ENCODE peak calls at places on chromosomes 13 and 19, in six cellular contexts. M, A, H, I, V and C are unnamed samples.

GRCh38 chr13:79385694-79386093 is 20.4 kb downstream of the RBM26 start:
- DNase-seq in I (no peak), M (no peak), A (no peak), H (no peak), V (no peak), C (no peak)

GRCh38 chr19:5624154-5624663 is 1.3 kb downstream of the SAFB start:
- DNase-seq in H (peak; percentile 32), I (peak; percentile 25), V (no peak), M (peak; percentile 40), A (peak; percentile 40), C (peak; percentile 58)

GRCh38 chr13:32001392-32001768 is 30.2 kb upstream of the FRY start:
- DNase-seq in M (peak; percentile 51), H (peak; percentile 57), I (peak; percentile 38), V (peak; percentile 19), A (peak; percentile 41), C (peak; percentile 62)

GRCh38 chr19:40867701-40868100 is 14.3 kb downstream of the CYP2A7 start:
- DNase-seq in H (no peak), V (no peak), A (no peak), M (no peak), I (no peak), C (no peak)

GRCh38 chr13:60369242-60369641 is 27.8 kb upstream of the TDRD3 start:
- DNase-seq in I (no peak), H (no peak), M (no peak), V (no peak), A (no peak), C (peak; percentile 6)

GRCh38 chr13:50386527-50387123 is 371.4 kb downstream of the KCNRG start:
- DNase-seq in V (peak; percentile 23), A (peak; percentile 58), H (no peak), M (peak; percentile 25), I (no peak), C (peak; percentile 55)

GRCh38 chr13:52651880-52652169 is 811 bp upstream of the SUGT1 start:
- DNase-seq in I (no peak), A (no peak), H (no peak), V (no peak), M (no peak), C (no peak)

GRCh38 chr13:41942462-41943094 is 18.3 kb downstream of the VWA8 start:
- DNase-seq in V (peak; percentile 42), I (peak; percentile 13), A (peak; percentile 48), M (no peak), H (peak; percentile 62), C (peak; percentile 69)

GRCh38 chr13:103046676-103047075 is 19.5 kb downstream of the SLC10A2 start:
- DNase-seq in M (no peak), A (no peak), V (no peak), H (no peak), I (no peak), C (no peak)

GRCh38 chr13:46492946-46493345 is 60.0 kb upstream of the LRCH1 start:
- DNase-seq in M (no peak), V (no peak), A (peak; percentile 64), H (peak; percentile 53), I (peak; percentile 63), C (peak; percentile 81)

GRCh38 chr19:48190288-48191284 is 20.1 kb downstream of the ZSWIM9 start:
- DNase-seq in H (no peak), I (peak; percentile 90), M (no peak), A (peak; percentile 88), V (peak; percentile 88), C (no peak)
- TF ChIP-seq CTCF in H (peak; percentile 5), I (peak; percentile 69), M (no peak), A (peak; percentile 25), V (peak; percentile 45), C (no peak)

DNA sequence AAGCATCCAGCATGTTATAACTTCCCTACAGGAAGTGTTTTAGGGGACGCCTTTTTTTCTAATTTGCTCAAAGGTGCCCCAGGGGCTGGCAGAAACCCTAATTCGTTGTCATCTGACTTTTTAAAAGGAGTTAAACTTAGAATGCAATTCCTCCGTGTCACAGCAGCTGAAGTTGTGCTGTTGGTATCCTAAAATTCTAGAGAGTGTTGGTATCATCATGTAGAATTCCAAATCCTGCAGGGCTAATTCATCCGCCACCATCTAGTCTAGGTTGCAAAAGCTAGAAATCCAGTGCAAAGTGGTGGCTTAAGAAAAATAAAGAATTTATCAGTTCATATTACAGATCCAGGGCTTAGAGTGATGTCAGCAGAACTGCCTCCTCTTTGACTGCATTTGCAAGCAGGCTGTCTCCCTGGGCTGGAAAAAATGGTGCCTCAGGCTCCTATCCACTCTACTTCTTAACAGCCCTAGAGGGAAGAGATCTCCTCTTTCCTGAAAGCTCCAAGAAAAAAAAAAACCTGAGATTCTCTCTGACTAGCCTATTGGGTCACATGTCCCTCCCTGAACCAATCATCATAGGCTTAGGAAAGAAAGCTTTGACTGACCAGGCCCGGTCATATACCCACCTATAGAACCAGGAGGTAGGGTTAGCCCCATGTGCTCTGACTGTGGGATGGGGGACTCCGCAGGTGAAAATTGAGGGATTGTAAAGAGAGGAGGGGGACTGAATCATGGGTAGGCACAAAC is 73.0 kb downstream of the MAP4K1 start:
- DNase-seq in A (no peak), M (no peak), V (no peak), I (peak; percentile 89), H (peak; percentile 9), C (peak; percentile 9)
- TF ChIP-seq CTCF in A (no peak), M (no peak), V (peak; percentile 19), I (peak; percentile 89), H (peak; percentile 55), C (peak; percentile 58)

GRCh38 chr19:918481-919156 is 1.5 kb downstream of the KISS1R start:
- DNase-seq in M (no peak), V (peak; percentile 64), A (no peak), I (no peak), H (no peak), C (no peak)

GRCh38 chr19:918152-918437 is 962 bp downstream of the KISS1R start:
- DNase-seq in V (no peak), I (no peak), H (no peak), A (no peak), M (no peak), C (no peak)

GRCh38 chr19:916645-917322 is 349 bp upstream of the KISS1R start:
- DNase-seq in V (peak; percentile 48), H (no peak), I (no peak), A (no peak), M (no peak), C (no peak)

GRCh38 chr19:919157-920050 is 2.3 kb downstream of the KISS1R start:
- DNase-seq in I (no peak), A (no peak), V (peak; percentile 59), H (no peak), M (no peak), C (no peak)

DNA sequence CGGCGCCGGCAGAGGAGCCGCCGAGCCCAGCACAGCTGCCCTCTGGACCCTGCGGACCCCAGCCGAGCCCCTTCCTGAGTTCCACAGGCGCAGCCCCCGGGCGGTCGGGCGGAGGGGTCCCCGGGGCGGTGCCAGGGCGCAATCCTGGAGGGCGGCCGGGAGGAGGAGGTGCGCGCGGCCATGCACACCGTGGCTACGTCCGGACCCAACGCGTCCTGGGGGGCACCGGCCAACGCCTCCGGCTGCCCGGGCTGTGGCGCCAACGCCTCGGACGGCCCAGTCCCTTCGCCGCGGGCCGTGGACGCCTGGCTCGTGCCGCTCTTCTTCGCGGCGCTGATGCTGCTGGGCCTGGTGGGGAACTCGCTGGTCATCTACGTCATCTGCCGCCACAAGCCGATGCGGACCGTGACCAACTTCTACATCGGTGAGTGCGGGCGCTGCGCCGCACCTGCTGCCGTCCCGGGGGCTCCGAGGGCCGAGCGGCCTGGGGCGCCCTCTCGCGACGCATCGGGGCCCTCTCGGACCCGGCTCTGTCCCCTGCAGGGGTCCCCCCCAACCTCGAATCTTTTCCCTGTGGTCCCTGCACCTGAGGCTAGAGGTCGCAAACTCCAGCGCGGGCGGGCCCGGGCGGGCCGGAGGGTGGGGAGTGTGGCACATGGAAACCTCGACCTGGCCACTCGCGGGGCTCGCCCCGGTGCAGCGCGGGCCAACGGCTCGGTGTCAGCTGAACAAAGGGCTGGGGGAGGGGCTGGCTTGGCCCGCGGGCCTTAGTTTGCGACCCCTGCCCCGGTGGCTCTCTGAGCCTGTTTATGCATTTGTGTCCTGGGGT is at the start of gene KISS1R:
- DNase-seq in A (no peak), V (peak; percentile 87), I (peak; percentile 78), M (no peak), H (no peak), C (peak; percentile 12)
- TF ChIP-seq CTCF in A (peak; percentile 40), V (peak; percentile 35), I (peak; percentile 87), M (peak; percentile 57), H (peak; percentile 67), C (peak; percentile 27)

GRCh38 chr19:12792853-12793289 is 1.6 kb downstream of the JUNB start:
- DNase-seq in M (no peak), A (no peak), I (no peak), H (no peak), V (no peak), C (no peak)

GRCh38 chr19:12791345-12792047 is at the start of gene JUNB:
- DNase-seq in I (peak; percentile 96), M (peak; percentile 98), H (peak; percentile 97), V (peak; percentile 81), A (peak; percentile 98), C (peak; percentile 98)

GRCh38 chr19:12790628-12791344 is 500 bp upstream of the JUNB start:
- DNase-seq in M (no peak), I (peak; percentile 19), A (no peak), H (no peak), V (no peak), C (no peak)

GRCh38 chr19:12793290-12794195 is 2.3 kb downstream of the JUNB start:
- DNase-seq in I (peak; percentile 91), A (peak; percentile 96), V (peak; percentile 91), H (peak; percentile 89), M (peak; percentile 93), C (peak; percentile 91)

GRCh38 chr19:12792048-12792852 is 964 bp downstream of the JUNB start:
- DNase-seq in I (peak; percentile 91), H (no peak), V (peak; percentile 80), M (peak; percentile 75), A (peak; percentile 45), C (peak; percentile 48)
- TF ChIP-seq CTCF in I (no peak), H (no peak), V (no peak), M (no peak), A (no peak), C (no peak)

DNA sequence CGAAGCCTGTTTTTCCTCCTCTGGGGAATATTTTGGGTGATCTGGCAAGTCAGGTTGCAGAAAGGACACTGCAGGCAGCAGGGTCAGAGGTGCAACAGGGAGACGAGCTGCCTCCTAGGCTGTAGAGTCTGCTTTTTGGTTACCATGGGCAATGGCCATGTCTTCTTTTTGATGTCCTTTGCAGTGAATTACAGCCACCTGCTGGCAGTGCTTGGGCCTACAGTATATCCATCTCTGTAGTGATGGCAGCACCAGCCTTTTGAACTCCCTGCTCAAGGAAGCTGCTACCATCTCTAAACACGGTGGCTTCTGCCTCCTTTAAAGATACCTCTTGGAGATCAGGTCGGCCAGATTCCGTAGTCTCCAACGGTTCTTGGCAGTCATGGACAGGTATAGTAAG is 73.9 kb downstream of the WTIP start:
- DNase-seq in M (no peak), I (peak; percentile 11), H (peak; percentile 26), V (peak; percentile 48), A (no peak), C (peak; percentile 2)
- TF ChIP-seq CTCF in M (peak; percentile 29), I (peak; percentile 38), H (peak; percentile 65), V (no peak), A (peak; percentile 25), C (peak; percentile 22)

GRCh38 chr19:58575183-58576041 is 2.3 kb upstream of the MZF1 start:
- DNase-seq in V (peak; percentile 92), M (peak; percentile 92), I (peak; percentile 89), A (peak; percentile 95), H (peak; percentile 87), C (peak; percentile 90)
- TF ChIP-seq CTCF in V (no peak), M (peak; percentile 18), I (no peak), A (no peak), H (peak; percentile 14), C (peak; percentile 21)